ENCODE peak calls at places on chromosomes 2 and 18, in eight cellular contexts. N is T-helper 1 cell, K is GM23248, G is lung microvascular endothelial cell, A is stromal cell of bone marrow, V is HL-60, E is HEK293T, B is AML-193. C is an unnamed sample.

GRCh38 chr2:165435611-165436010 is 33.9 kb upstream of the CSRNP3 start:
- DNase-seq in N (no peak), G (no peak), V (no peak), E (no peak), K (no peak), A (no peak), B (no peak), C (no peak)

GRCh38 chr2:26651458-26652155 is 10.4 kb upstream of the CIB4 start:
- DNase-seq in V (no peak), G (no peak), B (no peak), K (no peak), E (no peak), A (no peak), N (no peak), C (no peak)

GRCh38 chr18:13877133-13877532 is 38.2 kb downstream of the MC2R start:
- DNase-seq in K (no peak), A (no peak), E (no peak), V (no peak), G (no peak), N (no peak), B (no peak), C (no peak)

GRCh38 chr2:169824373-169825333 is at the start of gene METTL5:
- DNase-seq in B (peak; percentile 78), K (peak; percentile 88), A (no peak), V (peak; percentile 61), G (peak; percentile 78), E (peak; percentile 82), N (peak; percentile 54), C (peak; percentile 92)

GRCh38 chr2:199458806-199459285 is 1.1 kb upstream of the SATB2 start:
- DNase-seq in E (no peak), A (no peak), B (no peak), N (no peak), G (no peak), K (peak; percentile 71), V (peak; percentile 21), C (peak; percentile 54)

GRCh38 chr2:208040199-208041171 is 15.2 kb upstream of the PLEKHM3 start:
- DNase-seq in E (peak; percentile 65), A (peak; percentile 63), N (no peak), V (peak; percentile 61), K (peak; percentile 78), B (peak; percentile 59), G (peak; percentile 74), C (peak; percentile 77)

GRCh38 chr2:173448938-173449471 is 94.3 kb downstream of the CDCA7 start:
- DNase-seq in A (peak; percentile 47), V (peak; percentile 52), B (no peak), E (peak; percentile 75), N (no peak), G (peak; percentile 70), K (peak; percentile 91), C (peak; percentile 81)

GRCh38 chr2:121018136-121019057 is 266.6 kb downstream of the TFCP2L1 start:
- DNase-seq in K (no peak), B (no peak), E (no peak), N (no peak), V (no peak), G (peak; percentile 15), A (no peak), C (no peak)

GRCh38 chr18:51391731-51392130 is 194.2 kb upstream of the MEX3C start:
- DNase-seq in K (no peak), A (no peak), N (no peak), V (no peak), B (no peak), G (no peak), E (no peak), C (no peak)

GRCh38 chr2:210225461-210225798 is 183 bp upstream of the ACADL start:
- DNase-seq in K (peak; percentile 32), A (no peak), B (no peak), V (no peak), N (no peak), G (no peak), E (no peak), C (no peak)

GRCh38 chr18:39167990-39168389 is 1602.4 kb upstream of the CELF4 start:
- DNase-seq in G (no peak), A (no peak), B (no peak), E (no peak), V (no peak), N (no peak), K (no peak), C (no peak)

GRCh38 chr2:158953926-158954763 is 14.3 kb upstream of the TANC1 start:
- DNase-seq in N (no peak), A (peak; percentile 71), K (peak; percentile 84), G (peak; percentile 91), V (no peak), B (peak; percentile 1), E (peak; percentile 71), C (peak; percentile 12)

GRCh38 chr2:144554811-144555210 is 34.9 kb upstream of the ZEB2 start:
- DNase-seq in N (no peak), E (no peak), A (no peak), K (no peak), B (no peak), G (no peak), V (no peak), C (no peak)

C was measured in erythroblast.